ENCODE peak calls at places on chromosomes 2 and 18, in six cellular contexts. H is fibroblast of lung, J is GM23248, R is heart left ventricle, Q is SK-N-SH, X is ovary. L is an unnamed sample.

GRCh38 chr2:100216015-100216414 is 73.6 kb upstream of the AFF3 start:
- DNase-seq in Q (no peak), J (no peak), H (no peak), X (no peak), R (no peak), L (no peak)

GRCh38 chr2:231717281-231718180 is 9.2 kb downstream of the PTMA start:
- DNase-seq in H (peak; percentile 80), J (peak; percentile 73), R (peak; percentile 56), Q (peak; percentile 58), X (no peak), L (peak; percentile 87)

GRCh38 chr2:215479536-215480240 is 43.8 kb upstream of the FN1 start:
- DNase-seq in H (no peak), X (no peak), Q (no peak), R (no peak), J (no peak), L (no peak)

GRCh38 chr2:205745661-205746407 is 63.5 kb downstream of the NRP2 start:
- DNase-seq in X (no peak), H (no peak), Q (peak; percentile 85), R (no peak), J (no peak), L (no peak)

GRCh38 chr2:144596074-144596871 is 76.4 kb upstream of the ZEB2 start:
- DNase-seq in R (no peak), Q (peak; percentile 12), J (peak; percentile 38), X (no peak), H (peak; percentile 72), L (peak; percentile 68)

GRCh38 chr2:23504591-23504990 is 119.6 kb downstream of the KLHL29 start:
- DNase-seq in Q (no peak), X (no peak), H (no peak), R (peak; percentile 14), J (no peak), L (no peak)

GRCh38 chr2:151334082-151334815 is 23.1 kb upstream of the TNFAIP6 start:
- DNase-seq in R (no peak), X (no peak), H (peak; percentile 93), Q (peak; percentile 49), J (peak; percentile 92), L (peak; percentile 70)

GRCh38 chr18:58314284-58314683 is 270.3 kb downstream of the NEDD4L start:
- DNase-seq in J (peak; percentile 97), X (peak; percentile 38), Q (no peak), H (peak; percentile 96), R (peak; percentile 63), L (peak; percentile 95)

GRCh38 chr2:26212011-26212410 is 32.4 kb downstream of the HADHA start:
- DNase-seq in X (no peak), J (no peak), H (no peak), R (no peak), Q (no peak), L (no peak)

GRCh38 chr2:47034973-47035609 is 119.5 kb upstream of the MCFD2 start:
- DNase-seq in H (peak; percentile 82), J (no peak), Q (no peak), R (peak; percentile 77), X (no peak), L (no peak)

GRCh38 chr2:108987111-108987510 is 1.9 kb downstream of the EDAR start:
- DNase-seq in H (no peak), R (no peak), J (no peak), Q (no peak), X (no peak), L (no peak)

GRCh38 chr2:108988076-108988795 is 784 bp downstream of the EDAR start:
- DNase-seq in J (no peak), X (no peak), Q (no peak), H (no peak), R (no peak), L (no peak)

GRCh38 chr2:108993095-108993937 is 4.3 kb upstream of the EDAR start:
- DNase-seq in R (no peak), Q (no peak), X (no peak), H (no peak), J (no peak), L (no peak)

GRCh38 chr2:108994250-108994649 is 5.2 kb upstream of the EDAR start:
- DNase-seq in H (no peak), X (no peak), J (no peak), Q (no peak), R (no peak), L (no peak)

GRCh38 chr2:108988796-108989713 is at the start of gene EDAR:
- DNase-seq in R (peak; percentile 53), H (peak; percentile 36), X (no peak), J (peak; percentile 29), Q (peak; percentile 67), L (no peak)
- H3K4me3 ChIP-seq in R (no peak within 1 kb of the TSS), H (no peak within 1 kb of the TSS), X (no peak within 1 kb of the TSS), J (no peak within 1 kb of the TSS), Q (no peak within 1 kb of the TSS), L (no peak within 1 kb of the TSS)

GRCh38 chr2:9524291-9524690 is 31.3 kb downstream of the ADAM17 start:
- DNase-seq in X (no peak), R (no peak), Q (no peak), H (no peak), J (no peak), L (no peak)
- H3K36me3 ChIP-seq in X (no peaks in the 10 kb centered on the region), R (peaks cover 100% of the 10 kb centered on the region), Q (peaks cover 92% of the 10 kb centered on the region), H (no peaks in the 10 kb centered on the region), J (peaks cover 50% of the 10 kb centered on the region), L (peaks cover 34% of the 10 kb centered on the region)

DNA sequence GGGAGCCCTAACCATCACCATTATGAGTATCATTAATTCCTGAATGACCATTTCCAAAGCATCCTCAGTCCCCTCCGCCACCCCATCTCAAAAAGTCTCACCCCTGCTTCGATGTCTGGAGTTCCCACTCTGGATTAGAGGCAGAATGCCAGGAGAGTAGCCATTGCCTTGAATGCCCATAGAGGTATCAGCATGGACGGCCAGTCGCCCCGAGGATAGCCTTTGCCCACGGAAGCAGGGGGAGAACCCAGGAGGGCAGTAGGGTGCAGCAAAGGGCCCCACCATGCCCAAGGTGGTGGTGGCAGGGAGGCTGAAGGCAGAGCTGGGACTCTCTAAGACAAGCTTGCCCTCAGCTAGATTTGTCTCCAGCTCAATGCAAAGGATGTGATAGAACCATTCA is 153.2 kb downstream of the TNS1 start:
- DNase-seq in R (no peak), J (no peak), H (no peak), X (no peak), Q (no peak), L (no peak)
- H3K4me3 ChIP-seq in R (no peak overlapping the region), J (no peak overlapping the region), H (no peak overlapping the region), X (no peak overlapping the region), Q (no peak overlapping the region), L (peak overlapping the region; percentile 26)

GRCh38 chr2:120976501-120977307 is 241.0 kb downstream of the GLI2 start:
- DNase-seq in J (no peak), H (no peak), Q (peak; percentile 67), X (no peak), R (peak; percentile 9), L (no peak)

GRCh38 chr2:120978359-120979050 is 242.8 kb downstream of the GLI2 start:
- DNase-seq in J (no peak), Q (no peak), R (peak; percentile 14), H (peak; percentile 40), X (no peak), L (peak; percentile 16)

GRCh38 chr2:120979921-120980320 is 244.3 kb downstream of the GLI2 start:
- DNase-seq in J (no peak), R (no peak), X (no peak), Q (no peak), H (no peak), L (no peak)

GRCh38 chr2:120977582-120978358 is 242.1 kb downstream of the GLI2 start:
- DNase-seq in X (no peak), H (no peak), J (no peak), Q (peak; percentile 69), R (peak; percentile 20), L (no peak)

GRCh38 chr2:120979398-120979797 is 243.7 kb downstream of the GLI2 start:
- DNase-seq in X (no peak), Q (no peak), J (no peak), R (no peak), H (no peak), L (no peak)
- H3K36me3 ChIP-seq in X (no peaks in the 10 kb centered on the region), Q (peaks cover 5% of the 10 kb centered on the region), J (peaks cover 26% of the 10 kb centered on the region), R (peaks cover 29% of the 10 kb centered on the region), H (peaks cover 11% of the 10 kb centered on the region), L (peaks cover 45% of the 10 kb centered on the region)

GRCh38 chr2:108082978-108083377 is 96.7 kb downstream of the SLC5A7 start:
- DNase-seq in H (no peak), J (no peak), R (no peak), Q (no peak), X (no peak), L (no peak)

GRCh38 chr2:108074945-108075344 is 88.6 kb downstream of the SLC5A7 start:
- DNase-seq in Q (no peak), H (no peak), J (no peak), R (no peak), X (no peak), L (no peak)

GRCh38 chr2:108084311-108084710 is 98.0 kb downstream of the SLC5A7 start:
- DNase-seq in J (no peak), X (no peak), R (no peak), Q (no peak), H (no peak), L (no peak)

DNA sequence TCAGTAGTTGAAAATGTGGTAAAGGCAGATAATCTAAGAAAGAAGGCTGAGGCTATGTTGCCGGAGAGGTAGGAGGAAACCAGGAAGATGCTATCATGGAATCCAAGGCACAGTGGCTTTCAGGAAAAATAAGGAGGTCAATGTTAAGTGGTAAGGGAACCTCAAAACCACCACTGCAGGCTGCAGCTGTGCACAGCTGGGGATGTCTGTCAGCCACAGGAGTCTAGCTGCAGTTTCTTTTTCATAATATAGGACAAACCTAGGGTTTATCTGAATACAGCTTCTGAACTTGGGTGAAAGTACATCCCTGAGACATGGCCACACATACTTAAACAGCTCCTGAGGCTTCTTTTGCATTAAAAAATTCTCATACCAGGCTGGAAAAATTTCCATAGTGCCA is 93.9 kb downstream of the SLC5A7 start:
- DNase-seq in J (no peak), H (no peak), X (no peak), Q (no peak), R (no peak), L (no peak)
- H3K4me3 ChIP-seq in J (no peak overlapping the region), H (no peak overlapping the region), X (no peak overlapping the region), Q (no peak overlapping the region), R (no peak overlapping the region), L (no peak overlapping the region)

GRCh38 chr18:2919600-2919999 is 72.8 kb downstream of the EMILIN2 start:
- DNase-seq in Q (no peak), R (no peak), J (no peak), H (no peak), X (no peak), L (no peak)

GRCh38 chr18:2918761-2919550 is 72.2 kb downstream of the EMILIN2 start:
- DNase-seq in J (no peak), Q (no peak), R (no peak), X (no peak), H (no peak), L (no peak)

GRCh38 chr18:2916184-2916583 is 69.4 kb downstream of the EMILIN2 start:
- DNase-seq in H (no peak), X (no peak), Q (no peak), R (no peak), J (no peak), L (no peak)

GRCh38 chr18:2920027-2920426 is 73.2 kb downstream of the EMILIN2 start:
- DNase-seq in R (no peak), Q (no peak), X (no peak), J (no peak), H (no peak), L (no peak)

GRCh38 chr18:2917255-2918047 is 70.6 kb downstream of the EMILIN2 start:
- DNase-seq in J (no peak), Q (no peak), X (no peak), H (no peak), R (no peak), L (no peak)
- H3K36me3 ChIP-seq in J (peaks cover 10% of the 10 kb centered on the region), Q (peaks cover 20% of the 10 kb centered on the region), X (no peaks in the 10 kb centered on the region), H (peaks cover 24% of the 10 kb centered on the region), R (peaks cover 96% of the 10 kb centered on the region), L (peaks cover 61% of the 10 kb centered on the region)

GRCh38 chr2:2838548-2838845 is 507.4 kb upstream of the MYT1L start:
- DNase-seq in J (no peak), H (no peak), R (no peak), X (no peak), Q (no peak), L (no peak)
- H3K4me3 ChIP-seq in J (no peak overlapping the region), H (no peak overlapping the region), R (no peak overlapping the region), X (no peak overlapping the region), Q (no peak overlapping the region), L (no peak overlapping the region)